ENCODE peak calls at places on chromosomes 11 and 22, in five cellular contexts. Y is fibroblast of lung, F is HFF-Myc, R is HCT116, W is RWPE2. H is an unnamed sample.

GRCh38 chr22:48358886-48359612 is 1468.6 kb downstream of the BRD1 start:
- DNase-seq in Y (no peak), R (no peak), W (no peak), F (no peak), H (no peak)

GRCh38 chr22:22485524-22485923 is 23.0 kb downstream of the ZNF280B start:
- DNase-seq in R (no peak), F (no peak), Y (no peak), W (no peak), H (no peak)

GRCh38 chr22:49046546-49047305 is 780.9 kb downstream of the BRD1 start:
- DNase-seq in W (no peak), F (no peak), Y (no peak), R (peak), H (peak)

GRCh38 chr22:39814899-39815298 is 78.7 kb downstream of the ENTHD1 start:
- DNase-seq in R (no peak), W (no peak), Y (peak), F (no peak), H (no peak)

GRCh38 chr22:39898997-39899396 is 1.9 kb upstream of the GRAP2 start:
- DNase-seq in W (no peak), F (no peak), R (no peak), Y (no peak), H (no peak)

GRCh38 chr11:95095858-95096587 is 6.4 kb downstream of the ENDOD1 start:
- DNase-seq in R (no peak), Y (peak), W (no peak), F (no peak), H (no peak)

GRCh38 chr11:79515781-79516180 is 75.0 kb upstream of the TENM4 start:
- DNase-seq in Y (no peak), R (no peak), F (no peak), W (no peak), H (no peak)

GRCh38 chr22:47805394-47805935 is 1043.0 kb downstream of the TBC1D22A start:
- DNase-seq in Y (no peak), R (no peak), F (no peak), W (no peak), H (no peak)

GRCh38 chr11:33778682-33779081 is 4.4 kb upstream of the FBXO3 start:
- DNase-seq in Y (peak), R (no peak), F (peak), W (no peak), H (no peak)

GRCh38 chr11:104891135-104891534 is 7.1 kb downstream of the CASP12 start:
- DNase-seq in Y (peak), F (peak), W (no peak), R (no peak), H (no peak)

GRCh38 chr22:26416670-26417270 is 12.3 kb upstream of the ASPHD2 start:
- DNase-seq in W (peak), Y (peak), R (no peak), F (peak), H (no peak)

GRCh38 chr11:124115782-124116616 is 749 bp downstream of the VWA5A start:
- DNase-seq in R (no peak), Y (no peak), F (no peak), W (no peak), H (no peak)

GRCh38 chr11:72413914-72414628 is 20.3 kb downstream of the CLPB start:
- DNase-seq in W (no peak), F (peak), Y (peak), R (peak), H (peak)

GRCh38 chr11:995752-996420 is 40.6 kb downstream of the MUC6 start:
- DNase-seq in Y (peak), R (no peak), W (no peak), F (no peak), H (peak)

GRCh38 chr11:26621147-26621546 is 49.1 kb upstream of the MUC15 start:
- DNase-seq in R (no peak), F (peak), W (no peak), Y (peak), H (no peak)

GRCh38 chr22:28142361-28142801 is 223.3 kb upstream of the PITPNB start:
- DNase-seq in F (peak), W (no peak), Y (peak), R (no peak), H (no peak)

GRCh38 chr11:665707-666281 is 28.7 kb downstream of the DRD4 start:
- DNase-seq in R (no peak), F (no peak), W (no peak), Y (peak), H (no peak)

GRCh38 chr11:119051440-119052162 is 5.4 kb downstream of the HYOU1 start:
- DNase-seq in F (no peak), W (no peak), R (no peak), Y (no peak), H (no peak)

GRCh38 chr11:131495417-131495816 is 125.0 kb downstream of the NTM start:
- DNase-seq in R (no peak), W (no peak), Y (no peak), F (no peak), H (no peak)

GRCh38 chr11:2570841-2571597 is 126.2 kb downstream of the KCNQ1 start:
- DNase-seq in F (no peak), Y (no peak), R (no peak), W (peak), H (no peak)

GRCh38 chr22:46057762-46058420 is 80.9 kb upstream of the WNT7B start:
- DNase-seq in W (no peak), R (no peak), Y (peak), F (no peak), H (no peak)

GRCh38 chr11:69475866-69476714 is 5.4 kb upstream of the LINC01488 start:
- DNase-seq in R (no peak), F (no peak), Y (no peak), W (no peak), H (no peak)

GRCh38 chr11:11931461-11932055 is 76.9 kb downstream of the DKK3 start:
- DNase-seq in W (no peak), F (peak), R (peak), Y (peak), H (no peak)

GRCh38 chr11:116330439-116331185 is 442.2 kb downstream of the BUD13 start:
- DNase-seq in W (no peak), F (no peak), Y (no peak), R (no peak), H (no peak)

GRCh38 chr11:63508745-63509144 is 2.9 kb downstream of the LGALS12 start:
- DNase-seq in W (no peak), R (no peak), F (no peak), Y (no peak), H (no peak)

GRCh38 chr11:118587952-118588351 is 15.7 kb downstream of the ARCN1 start:
- DNase-seq in W (no peak), Y (no peak), F (no peak), R (no peak), H (no peak)

GRCh38 chr11:11313426-11313825 is 39.6 kb downstream of the CSNK2A3 start:
- DNase-seq in W (peak), Y (peak), F (peak), R (no peak), H (no peak)

GRCh38 chr11:63874511-63874910 is 35.6 kb downstream of the MARK2 start:
- DNase-seq in Y (no peak), F (no peak), R (no peak), W (no peak), H (no peak)

GRCh38 chr11:34266987-34267386 is 90.8 kb downstream of the ABTB2 start:
- DNase-seq in Y (peak), F (no peak), R (no peak), W (no peak), H (no peak)

GRCh38 chr22:43504666-43505261 is 93.0 kb downstream of the MPPED1 start:
- DNase-seq in F (no peak), Y (no peak), R (no peak), W (no peak), H (no peak)

DNA sequence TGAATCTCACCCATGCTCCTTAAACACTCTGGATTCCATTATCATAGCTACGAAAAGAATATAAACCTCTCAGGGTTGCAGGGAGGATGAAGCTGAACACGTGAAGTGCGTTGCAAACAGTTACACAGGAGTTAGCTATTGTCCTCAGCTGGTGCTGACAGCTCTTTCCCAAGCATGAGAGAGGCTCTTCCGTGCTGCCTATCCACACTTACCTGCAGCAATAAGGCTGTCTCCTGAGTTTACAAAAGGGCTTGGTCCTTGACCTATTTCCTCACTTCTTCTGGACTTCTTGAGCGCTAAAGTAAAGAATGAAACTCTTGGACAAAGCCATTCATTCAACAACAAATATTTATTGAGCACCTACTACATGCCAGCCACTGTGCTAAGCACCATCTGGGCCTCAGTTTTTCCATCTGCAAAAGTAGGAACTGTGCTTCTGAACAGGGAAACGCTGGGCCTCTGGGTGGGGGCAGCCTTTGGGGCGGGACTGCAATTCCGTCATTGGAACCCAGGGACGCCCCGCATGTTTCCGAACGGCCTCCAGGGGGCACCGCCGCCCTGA is 749 bp upstream of the ARL2 start:
- DNase-seq in R (no peak), W (no peak), Y (peak), F (peak), H (peak)
- TF ChIP-seq CTCF in R (peak), W (no peak), Y (peak), F (peak), H (peak)

GRCh38 chr11:48210052-48210451 is 6.6 kb upstream of the OR4B1 start:
- DNase-seq in W (no peak), R (no peak), F (no peak), Y (no peak), H (no peak)
- TF ChIP-seq CTCF in W (no peak), R (peak), F (peak), Y (no peak), H (peak)

DNA sequence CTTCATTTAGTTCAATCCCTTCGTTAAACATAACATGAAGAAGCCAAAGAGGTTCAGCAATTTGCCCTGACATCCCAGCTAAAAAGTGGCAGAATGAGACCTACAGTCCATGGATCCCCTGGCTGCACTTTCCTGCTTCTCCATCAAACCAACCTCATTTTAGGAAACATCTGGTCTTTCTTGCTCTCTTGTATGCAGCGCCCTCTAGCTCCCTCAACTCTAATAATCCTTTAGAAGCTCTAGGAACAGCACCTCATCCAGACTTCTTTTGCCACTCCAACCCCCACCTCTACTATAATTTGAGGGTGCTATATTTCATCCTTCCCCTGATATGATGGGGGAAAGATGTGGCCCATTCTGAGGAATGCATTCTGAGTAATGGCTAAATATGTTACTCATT is 7.4 kb downstream of the CNTF start:
- DNase-seq in F (no peak), R (peak), Y (peak), W (no peak), H (no peak)
- TF ChIP-seq CTCF in F (peak), R (peak), Y (peak), W (peak), H (peak)

GRCh38 chr11:114258696-114259095 is 37.5 kb upstream of the NNMT start:
- DNase-seq in F (no peak), Y (no peak), W (no peak), R (no peak), H (no peak)

GRCh38 chr11:114259124-114259526 is 37.1 kb upstream of the NNMT start:
- DNase-seq in R (no peak), Y (no peak), W (no peak), F (no peak), H (no peak)

GRCh38 chr11:114256898-114257286 is 39.3 kb upstream of the NNMT start:
- DNase-seq in F (no peak), R (no peak), Y (no peak), W (no peak), H (no peak)

GRCh38 chr11:114256176-114256897 is 39.9 kb upstream of the NNMT start:
- DNase-seq in Y (no peak), F (no peak), R (no peak), W (no peak), H (peak)

DNA sequence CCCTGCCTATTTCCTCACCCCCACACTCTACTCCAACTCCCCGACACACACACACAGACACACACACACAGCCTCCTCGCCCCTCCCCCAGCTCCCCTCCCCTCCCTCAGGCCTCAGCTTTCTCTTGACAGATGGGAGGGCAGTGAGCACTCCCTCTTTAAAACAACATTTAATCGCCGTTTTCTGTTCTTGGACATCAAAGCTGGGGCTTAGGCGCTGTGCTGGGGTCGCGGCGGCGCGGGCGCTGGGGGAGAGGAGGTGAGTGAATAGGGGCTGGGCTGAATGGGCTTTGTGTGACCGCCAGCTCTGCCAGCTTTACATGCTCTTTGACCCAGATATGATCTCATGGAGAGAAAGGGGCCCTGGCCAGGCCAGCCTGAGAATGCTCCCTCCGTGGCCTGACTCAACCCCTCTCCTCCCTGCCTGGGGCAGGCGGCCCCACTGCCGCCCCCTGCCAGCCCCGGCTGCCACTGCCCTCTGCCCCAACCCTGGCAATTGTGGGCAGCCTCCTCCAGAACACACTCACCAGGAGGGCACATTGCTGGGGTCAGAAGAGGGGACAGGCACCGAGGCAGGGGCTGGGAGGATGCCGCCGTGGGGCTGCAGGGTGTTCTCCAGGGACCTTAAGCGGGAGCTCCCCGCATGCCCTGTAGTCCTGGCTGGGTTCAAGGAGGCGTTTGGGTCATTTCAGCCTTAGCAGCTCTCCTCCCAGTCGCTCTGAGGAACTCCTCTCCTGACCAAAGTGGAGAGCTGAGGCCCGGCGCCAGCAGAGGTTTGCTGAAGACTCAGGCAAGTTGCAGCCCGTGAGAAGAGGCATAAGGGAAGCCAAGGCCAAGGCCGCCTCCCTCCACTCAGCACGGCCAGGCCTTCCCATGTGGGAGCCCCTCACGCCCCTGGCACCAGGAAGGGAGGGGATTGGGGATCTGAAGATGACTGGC is 38.3 kb upstream of the NNMT start:
- DNase-seq in Y (no peak), R (no peak), W (no peak), F (no peak), H (peak)
- TF ChIP-seq CTCF in Y (peak), R (no peak), W (peak), F (no peak), H (peak)